ENCODE peak calls at places on chromosomes 5 and 9, in eight cellular contexts. B is lower lobe of right lung, E is MCF 10A, I is endothelial cell, T is cardiac muscle cell, F is GM06990, J is left ventricle myocardium inferior, K is GM13977. H is an unnamed sample.

GRCh38 chr5:16992444-16992843 is 56.4 kb upstream of the MYO10 start:
- DNase-seq in B (no peak), E (no peak), I (no peak), T (no peak), F (no peak), J (no peak), K (no peak), H (no peak)

GRCh38 chr5:126855266-126855665 is 78.3 kb downstream of the LMNB1 start:
- DNase-seq in B (no peak), E (no peak), I (no peak), T (peak), F (no peak), J (no peak), K (no peak), H (no peak)

GRCh38 chr5:148950892-148951291 is 112.0 kb downstream of the SH3TC2 start:
- DNase-seq in B (no peak), E (no peak), I (no peak), T (no peak), F (no peak), J (no peak), K (no peak), H (no peak)

GRCh38 chr9:92609142-92609500 is 60.8 kb downstream of the IPPK start:
- DNase-seq in B (no peak), E (no peak), I (no peak), T (peak), F (no peak), J (no peak), K (no peak), H (no peak)

GRCh38 chr5:6686916-6687409 is 26.3 kb upstream of the TENT4A start:
- DNase-seq in B (no peak), E (no peak), I (peak), T (peak), F (no peak), J (no peak), K (no peak), H (peak)

GRCh38 chr5:16727937-16728336 is 111.1 kb upstream of the RETREG1 start:
- DNase-seq in B (peak), E (no peak), I (peak), T (no peak), F (no peak), J (no peak), K (no peak), H (no peak)

GRCh38 chr9:122087406-122088200 is 5.5 kb downstream of the TTLL11 start:
- DNase-seq in B (no peak), E (no peak), I (no peak), T (no peak), F (no peak), J (no peak), K (no peak), H (peak)

GRCh38 chr9:93897075-93897970 is 57.8 kb downstream of the BARX1 start:
- DNase-seq in B (no peak), E (no peak), I (no peak), T (no peak), F (no peak), J (no peak), K (no peak), H (no peak)

GRCh38 chr5:100903036-100903887 is at the start of gene ST8SIA4:
- DNase-seq in B (peak), E (peak), I (peak), T (peak), F (peak), J (peak), K (peak), H (peak)

GRCh38 chr9:136305822-136306690 is 2.2 kb upstream of the CCDC187 start:
- DNase-seq in B (no peak), E (no peak), I (no peak), T (no peak), F (no peak), J (no peak), K (no peak), H (no peak)

DNA sequence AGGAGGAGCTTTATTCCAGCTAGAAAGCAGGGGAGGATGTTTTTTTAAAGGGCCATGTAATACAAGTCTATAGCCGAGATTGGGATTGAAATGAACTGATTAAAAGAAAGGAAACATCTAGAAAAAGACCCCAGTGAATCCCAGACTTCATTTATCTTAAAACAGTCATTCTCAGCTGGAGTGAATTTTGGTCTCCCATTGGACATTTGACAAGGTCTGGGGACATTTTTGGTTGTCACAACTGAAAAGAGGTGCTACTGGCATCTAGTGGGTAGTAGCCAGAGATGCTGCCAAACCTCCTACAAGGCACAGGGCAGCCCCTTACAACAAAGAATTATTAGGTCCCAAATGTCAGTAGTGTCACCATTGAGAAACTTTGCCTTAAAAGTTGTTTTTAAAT is 16.3 kb upstream of the SPINK4 start:
- DNase-seq in B (no peak), E (no peak), I (no peak), T (peak), F (no peak), J (no peak), K (no peak), H (no peak)
- TF ChIP-seq CTCF in B (no peak), E (no peak), I (no peak), T (peak), F (peak), J (peak), K (peak), H (peak)

GRCh38 chr5:72172832-72173231 is 65.6 kb downstream of the MAP1B start:
- DNase-seq in B (no peak), E (no peak), I (no peak), T (no peak), F (no peak), J (no peak), K (no peak), H (no peak)

GRCh38 chr5:72179816-72180440 is 72.7 kb downstream of the MAP1B start:
- DNase-seq in B (no peak), E (peak), I (no peak), T (no peak), F (no peak), J (no peak), K (no peak), H (peak)

GRCh38 chr5:72178910-72179815 is 71.9 kb downstream of the MAP1B start:
- DNase-seq in B (no peak), E (peak), I (no peak), T (peak), F (no peak), J (peak), K (no peak), H (peak)

GRCh38 chr5:72180925-72181324 is 73.7 kb downstream of the MAP1B start:
- DNase-seq in B (no peak), E (no peak), I (no peak), T (no peak), F (no peak), J (no peak), K (no peak), H (no peak)

GRCh38 chr5:72177538-72177937 is 70.3 kb downstream of the MAP1B start:
- DNase-seq in B (no peak), E (no peak), I (no peak), T (no peak), F (no peak), J (no peak), K (no peak), H (no peak)
- TF ChIP-seq CTCF in B (no peak), E (no peak), I (no peak), T (no peak), F (no peak), J (no peak), K (no peak), H (no peak)

DNA sequence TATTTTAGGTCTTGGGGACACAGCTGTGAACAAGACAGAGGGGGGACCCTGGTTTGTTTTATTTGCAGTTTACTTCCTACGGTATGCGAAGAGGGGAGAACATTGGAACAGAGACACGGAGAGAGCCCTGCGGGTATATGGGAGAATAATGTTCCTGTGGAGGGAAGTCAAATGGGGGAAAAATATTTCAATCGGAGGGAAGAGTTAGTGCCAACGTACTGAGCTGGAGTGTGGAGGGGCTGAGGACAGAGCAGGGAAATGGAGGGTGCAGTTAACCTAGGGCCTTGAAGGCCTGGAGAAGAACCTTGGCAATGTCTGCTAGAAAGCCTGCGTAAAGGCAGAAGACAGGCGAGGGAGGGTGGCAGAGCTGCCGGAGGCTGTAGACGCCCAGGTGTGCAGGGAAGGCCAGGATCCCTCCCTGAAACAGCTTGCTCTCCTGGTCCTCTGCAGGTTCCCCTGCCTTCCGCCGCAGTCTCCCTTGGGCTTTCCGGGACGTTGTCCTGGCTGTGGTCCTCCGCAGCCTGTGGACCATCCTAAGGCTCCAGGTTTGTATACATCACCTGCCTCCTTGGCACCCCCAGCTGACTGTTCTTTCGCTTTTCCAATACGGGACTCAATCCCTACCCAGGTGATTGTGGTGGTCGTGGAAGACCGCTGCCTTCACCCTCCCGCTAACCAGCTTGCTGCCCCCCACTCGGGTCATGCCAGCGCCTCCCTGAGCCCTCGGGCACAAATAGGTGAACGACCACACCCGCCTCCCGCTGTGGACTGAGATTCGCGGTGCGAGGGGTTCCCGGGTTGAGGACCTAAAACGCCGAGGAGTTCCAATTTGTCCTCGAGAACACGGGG is 1.9 kb upstream of the RACK1 start:
- DNase-seq in B (no peak), E (peak), I (no peak), T (no peak), F (no peak), J (no peak), K (no peak), H (peak)
- TF ChIP-seq CTCF in B (no peak), E (no peak), I (no peak), T (no peak), F (no peak), J (no peak), K (no peak), H (no peak)

GRCh38 chr5:97422678-97423077 is 239.6 kb upstream of the RIOK2 start:
- DNase-seq in B (no peak), E (no peak), I (no peak), T (no peak), F (no peak), J (no peak), K (no peak), H (peak)

GRCh38 chr5:97427235-97427634 is 244.2 kb upstream of the RIOK2 start:
- DNase-seq in B (no peak), E (no peak), I (no peak), T (peak), F (no peak), J (no peak), K (no peak), H (no peak)

GRCh38 chr5:97420646-97421045 is 237.6 kb upstream of the RIOK2 start:
- DNase-seq in B (no peak), E (no peak), I (no peak), T (no peak), F (no peak), J (no peak), K (no peak), H (no peak)

DNA sequence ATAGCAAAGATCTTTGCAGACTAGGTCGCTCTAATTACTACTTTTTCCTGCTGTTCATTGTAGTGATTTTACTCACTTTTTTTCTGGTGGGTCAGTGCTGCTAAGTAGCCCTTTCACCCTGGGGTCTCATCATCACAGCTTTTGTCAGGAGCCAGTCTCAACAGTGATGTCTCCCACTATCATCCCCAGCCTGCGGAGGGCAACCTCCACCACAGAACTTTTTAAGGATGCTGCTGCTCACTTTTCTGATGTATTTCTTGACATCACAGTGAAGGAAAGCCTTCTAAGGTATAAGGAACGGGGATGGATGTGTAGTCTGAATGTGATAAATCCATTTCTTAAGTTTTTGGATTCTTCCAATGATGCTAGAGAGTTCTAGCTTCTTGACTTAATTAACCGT is 242.5 kb upstream of the RIOK2 start:
- DNase-seq in B (no peak), E (peak), I (peak), T (peak), F (no peak), J (no peak), K (no peak), H (peak)
- TF ChIP-seq CTCF in B (no peak), E (peak), I (no peak), T (peak), F (peak), J (peak), K (peak), H (peak)

GRCh38 chr5:10034008-10034407 is 215.7 kb downstream of the ATPSCKMT start:
- DNase-seq in B (no peak), E (no peak), I (no peak), T (peak), F (no peak), J (peak), K (no peak), H (no peak)
- TF ChIP-seq CTCF in B (no peak), E (no peak), I (no peak), T (no peak), F (no peak), J (no peak), K (no peak), H (no peak)

GRCh38 chr9:27003406-27004147 is 1.9 kb downstream of the LRRC19 start:
- DNase-seq in B (no peak), E (no peak), I (no peak), T (no peak), F (no peak), J (no peak), K (no peak), H (no peak)
- TF ChIP-seq CTCF in B (no peak), E (no peak), I (no peak), T (no peak), F (no peak), J (no peak), K (no peak), H (no peak)

GRCh38 chr5:171152382-171152781 is 156.7 kb upstream of the TLX3 start:
- DNase-seq in B (no peak), E (peak), I (no peak), T (peak), F (no peak), J (no peak), K (no peak), H (peak)
- TF ChIP-seq CTCF in B (no peak), E (no peak), I (no peak), T (peak), F (no peak), J (no peak), K (peak), H (peak)

DNA sequence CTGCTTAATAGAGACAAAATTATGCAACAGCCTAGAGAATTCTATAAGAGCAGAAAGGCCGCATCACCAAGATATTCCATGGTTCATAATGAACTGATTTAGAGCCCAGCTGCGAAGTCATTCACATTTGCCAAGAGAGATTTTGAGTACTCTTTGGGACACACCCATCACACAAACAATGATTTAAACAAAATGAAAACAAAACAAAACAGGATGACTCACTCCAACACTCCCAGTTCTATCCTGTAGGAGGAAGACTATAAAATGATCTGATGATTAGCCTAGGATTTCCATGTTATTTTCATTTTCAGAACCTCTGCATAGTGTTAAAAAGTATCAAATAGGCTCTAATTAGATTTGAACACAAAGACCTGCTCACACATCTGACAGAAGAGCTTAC is 145.8 kb upstream of the GNA14 start:
- DNase-seq in B (no peak), E (peak), I (no peak), T (peak), F (no peak), J (no peak), K (no peak), H (peak)
- TF ChIP-seq CTCF in B (peak), E (peak), I (peak), T (no peak), F (no peak), J (peak), K (no peak), H (peak)

DNA sequence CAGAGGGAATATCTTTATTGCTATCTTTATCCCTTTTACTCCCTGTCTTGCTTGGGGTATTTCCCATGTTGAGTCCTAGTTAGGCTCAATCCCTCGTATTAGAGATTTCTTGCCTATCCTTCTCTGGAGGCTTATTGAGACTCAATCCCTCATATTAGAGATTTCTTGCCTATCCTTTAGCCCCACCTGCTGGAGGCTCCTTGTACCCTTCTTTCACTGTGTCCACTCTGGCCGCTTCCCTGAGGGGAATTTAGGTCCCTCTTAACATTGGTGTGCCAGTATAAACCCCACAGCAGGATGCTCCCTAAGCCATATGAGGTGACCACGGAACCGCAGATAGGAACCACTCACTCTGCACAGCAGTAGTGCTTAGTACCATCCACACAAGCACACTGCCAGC is 110.7 kb upstream of the MAMDC2 start:
- DNase-seq in B (no peak), E (peak), I (no peak), T (peak), F (no peak), J (no peak), K (no peak), H (no peak)
- TF ChIP-seq CTCF in B (no peak), E (peak), I (no peak), T (peak), F (peak), J (peak), K (peak), H (no peak)

H was measured in epithelial cell of esophagus.